ENCODE peak calls at places on chromosomes 3 and 15, in five cellular contexts. O is MCF 10A, S is GM20000, D is bronchial epithelial cell, M is lower lobe of right lung. F is an unnamed sample.

GRCh38 chr15:85690546-85691226 is 104.0 kb downstream of the KLHL25 start:
- DNase-seq in S (peak), O (no peak), D (no peak), M (no peak), F (no peak)

GRCh38 chr3:59411694-59412093 is 361.9 kb upstream of the CFAP20DC start:
- DNase-seq in O (no peak), M (no peak), S (no peak), D (peak), F (no peak)

GRCh38 chr3:123884258-123884831 is at the start of gene MYLK:
- DNase-seq in S (peak), D (peak), M (peak), O (peak), F (peak)

GRCh38 chr15:57146394-57147140 is 228.1 kb downstream of the TCF12 start:
- DNase-seq in S (peak), D (peak), O (peak), M (no peak), F (peak)

GRCh38 chr3:195197764-195198423 is 73.1 kb downstream of the XXYLT1 start:
- DNase-seq in D (peak), M (no peak), O (peak), S (no peak), F (peak)

GRCh38 chr3:126704494-126705214 is 614 bp downstream of the CHCHD6 start:
- DNase-seq in S (no peak), M (no peak), O (peak), D (no peak), F (peak)

GRCh38 chr15:83710452-83710851 is 56.5 kb downstream of the ADAMTSL3 start:
- DNase-seq in D (peak), O (no peak), M (no peak), S (no peak), F (no peak)

GRCh38 chr3:45178131-45179023 is 32.2 kb upstream of the CDCP1 start:
- DNase-seq in M (no peak), D (peak), O (peak), S (no peak), F (no peak)

GRCh38 chr3:149377408-149378111 is at the start of gene TM4SF1:
- DNase-seq in M (peak), D (peak), S (no peak), O (peak), F (peak)

GRCh38 chr3:17639257-17639656 is 103.2 kb downstream of the TBC1D5 start:
- DNase-seq in S (no peak), M (no peak), O (peak), D (peak), F (peak)

GRCh38 chr15:66578286-66578875 is 12.6 kb upstream of the LCTL start:
- DNase-seq in O (peak), D (peak), M (no peak), S (no peak), F (no peak)

DNA sequence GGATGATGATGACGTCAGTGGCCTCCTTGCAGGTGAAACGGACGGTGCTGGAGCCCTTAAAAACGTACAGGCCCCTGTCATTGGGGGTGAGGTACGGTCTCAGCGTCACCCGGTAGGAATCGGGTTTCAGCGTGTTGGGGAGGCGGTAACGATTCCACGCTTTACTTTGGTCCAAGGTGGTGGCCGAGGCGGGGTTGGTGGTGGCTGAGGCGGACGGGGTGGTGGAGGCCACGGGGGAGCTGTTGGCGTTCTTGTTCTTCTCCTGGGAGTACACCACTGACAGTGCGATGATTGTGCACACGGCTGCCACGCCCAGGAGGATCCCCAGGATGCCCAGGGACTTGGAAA is 8.5 kb downstream of the ANPEP start:
- DNase-seq in M (peak), D (no peak), S (no peak), O (no peak), F (no peak)
- TF ChIP-seq CTCF in M (no peak), D (no peak), S (no peak), O (no peak), F (no peak)

DNA sequence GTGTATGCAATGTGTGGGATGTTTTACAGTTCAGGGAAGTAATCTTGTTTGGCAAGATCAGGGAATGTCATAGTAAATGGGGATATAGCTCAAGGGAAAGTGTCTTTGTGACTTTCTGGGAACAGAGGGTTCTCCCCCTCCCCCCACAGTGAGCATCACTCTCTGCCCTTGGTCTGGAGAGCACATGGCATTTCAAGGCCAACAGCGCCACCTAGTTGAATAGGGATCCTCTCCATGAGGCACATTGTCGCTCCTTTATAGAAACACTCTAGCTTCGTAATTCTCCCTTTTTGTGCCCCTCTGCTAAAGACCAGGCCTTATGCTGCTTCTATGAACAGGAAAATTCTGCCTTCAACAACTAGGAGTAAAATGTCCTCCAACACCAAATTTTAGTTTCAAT is 37.1 kb upstream of the ARNT2 start:
- DNase-seq in O (peak), M (no peak), S (no peak), D (no peak), F (no peak)
- TF ChIP-seq CTCF in O (peak), M (no peak), S (no peak), D (no peak), F (no peak)

GRCh38 chr3:38164966-38165721 is at the start of gene OXSR1:
- DNase-seq in O (peak), S (peak), M (peak), D (peak), F (peak)
- TF ChIP-seq CTCF in O (no peak), S (no peak), M (no peak), D (no peak), F (no peak)

DNA sequence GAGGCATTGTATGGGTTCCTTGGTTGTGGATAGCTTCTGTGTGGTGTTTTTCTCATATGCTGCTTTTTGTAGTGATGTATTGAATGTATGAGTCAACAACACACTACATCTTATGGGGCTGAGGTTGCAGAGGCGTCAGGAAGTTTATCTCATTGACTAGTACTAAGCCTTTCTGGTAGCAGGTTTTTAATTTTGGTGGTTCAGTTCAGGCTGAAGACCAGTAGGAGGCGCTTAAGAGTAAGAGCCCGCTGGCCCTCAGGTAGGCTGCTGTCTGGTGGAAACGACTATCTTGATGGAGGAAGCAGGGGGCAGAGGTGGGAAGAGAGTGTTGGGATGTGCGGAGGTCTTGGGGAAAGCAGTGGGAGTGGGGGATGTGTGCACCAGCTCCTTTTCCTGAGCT is 62.4 kb downstream of the RTP4 start:
- DNase-seq in D (no peak), S (no peak), M (no peak), O (no peak), F (no peak)
- TF ChIP-seq CTCF in D (no peak), S (no peak), M (no peak), O (no peak), F (no peak)

F was measured in RWPE1.